ENCODE peak calls at places on chromosomes 2 and 18, in six cellular contexts. Q is anterior cingulate cortex; C is T-cell; Y is naive thymus-derived CD4-positive, alpha-beta T cell; Z is BJ; R is mucosa of gallbladder. J is an unnamed sample.
A peak's percentile ranks its signal among the peaks of the same experiment; 100 is the strongest.

GRCh38 chr2:168705534-168706470 is 96.6 kb upstream of the NOSTRIN start:
- DNase-seq in Q (no peak), C (no peak), Y (no peak), Z (no peak), R (no peak), J (peak; percentile 51)

GRCh38 chr2:8590940-8591339 is 90.9 kb upstream of the ID2 start:
- DNase-seq in Q (no peak), C (no peak), Y (no peak), Z (no peak), R (no peak), J (peak; percentile 63)

GRCh38 chr2:29275186-29275585 is 160.0 kb downstream of the CLIP4 start:
- DNase-seq in Q (no peak), C (no peak), Y (no peak), Z (no peak), R (no peak), J (no peak)

GRCh38 chr2:109736177-109736827 is 57.8 kb upstream of the RGPD5 start:
- DNase-seq in Q (peak; percentile 17), C (no peak), Y (no peak), Z (peak; percentile 23), R (peak; percentile 60), J (peak; percentile 77)

GRCh38 chr2:9988320-9988719 is 36.8 kb downstream of the GRHL1 start:
- DNase-seq in Q (no peak), C (no peak), Y (no peak), Z (no peak), R (no peak), J (no peak)

GRCh38 chr2:205590759-205591158 is 91.5 kb upstream of the NRP2 start:
- DNase-seq in Q (no peak), C (no peak), Y (no peak), Z (peak; percentile 21), R (no peak), J (peak; percentile 77)

GRCh38 chr2:227614246-227614645 is 394 bp downstream of the SCYGR3 start:
- DNase-seq in Q (no peak), C (no peak), Y (no peak), Z (no peak), R (no peak), J (no peak)

GRCh38 chr2:189553689-189554088 is 26.9 kb downstream of the SLC40A1 start:
- DNase-seq in Q (no peak), C (no peak), Y (no peak), Z (no peak), R (no peak), J (peak; percentile 66)

GRCh38 chr2:230076819-230077218 is 8.1 kb upstream of the SLC16A14 start:
- DNase-seq in Q (no peak), C (no peak), Y (no peak), Z (no peak), R (no peak), J (no peak)

GRCh38 chr2:171365232-171365631 is 68.6 kb downstream of the METTL8 start:
- DNase-seq in Q (no peak), C (no peak), Y (no peak), Z (no peak), R (no peak), J (peak; percentile 92)

GRCh38 chr18:75896865-75897264 is 469.4 kb upstream of the SMIM21 start:
- DNase-seq in Q (no peak), C (no peak), Y (no peak), Z (no peak), R (no peak), J (peak; percentile 46)

J was measured in PC-3.